ENCODE peak calls at places on chromosomes 7 and 10, in seven cellular contexts. S is K562, N is body of pancreas, Z is right lobe of liver, B is SK-N-SH, U is cardiac muscle cell, H is spleen. E is an unnamed sample.
A peak's percentile ranks its signal among the peaks of the same experiment; 100 is the strongest.

GRCh38 chr10:46787321-46787615 is 124.0 kb upstream of the PTPN20 start:
- DNase-seq in S (no peak), N (peak; percentile 22), Z (no peak), B (peak; percentile 21), U (peak; percentile 51), H (no peak), E (peak; percentile 67)

GRCh38 chr10:78772986-78773530 is 295.7 kb upstream of the ZMIZ1 start:
- DNase-seq in S (no peak), N (no peak), Z (no peak), B (no peak), U (no peak), H (no peak), E (no peak)

GRCh38 chr10:110947061-110947595 is 27.7 kb downstream of the SHOC2 start:
- DNase-seq in S (no peak), N (no peak), Z (no peak), B (no peak), U (peak; percentile 16), H (no peak), E (peak; percentile 27)

GRCh38 chr10:28949005-28950004 is 272.0 kb downstream of the BAMBI start:
- DNase-seq in S (no peak), N (no peak), Z (no peak), B (no peak), U (no peak), H (no peak), E (no peak)

GRCh38 chr10:12351447-12351846 is 2.1 kb downstream of the CAMK1D start:
- DNase-seq in S (no peak), N (peak; percentile 29), Z (peak; percentile 33), B (no peak), U (no peak), H (peak; percentile 80), E (no peak)

GRCh38 chr7:51186531-51186930 is 130.1 kb downstream of the COBL start:
- DNase-seq in S (no peak), N (no peak), Z (no peak), B (no peak), U (peak; percentile 2), H (peak; percentile 35), E (peak; percentile 17)

GRCh38 chr10:132588301-132589013 is 50.9 kb downstream of the INPP5A start:
- DNase-seq in S (no peak), N (no peak), Z (no peak), B (no peak), U (peak; percentile 39), H (peak; percentile 86), E (no peak)

GRCh38 chr7:26199301-26200112 is 1.0 kb downstream of the HNRNPA2B1 start:
- DNase-seq in S (no peak), N (peak; percentile 78), Z (peak; percentile 65), B (peak; percentile 61), U (no peak), H (peak; percentile 92), E (peak; percentile 49)

GRCh38 chr10:24891823-24892222 is 60.6 kb downstream of the PRTFDC1 start:
- DNase-seq in S (no peak), N (no peak), Z (no peak), B (peak; percentile 17), U (peak; percentile 58), H (no peak), E (peak; percentile 74)

GRCh38 chr7:51233375-51233774 is 83.2 kb downstream of the COBL start:
- DNase-seq in S (no peak), N (no peak), Z (no peak), B (no peak), U (no peak), H (no peak), E (no peak)

GRCh38 chr7:53003653-53004445 is 31.6 kb upstream of the POM121L12 start:
- DNase-seq in S (no peak), N (no peak), Z (no peak), B (no peak), U (no peak), H (no peak), E (no peak)

GRCh38 chr10:3886666-3887251 is 101.8 kb upstream of the KLF6 start:
- DNase-seq in S (no peak), N (peak; percentile 69), Z (peak; percentile 40), B (peak; percentile 50), U (peak; percentile 89), H (no peak), E (peak; percentile 96)

GRCh38 chr7:143214789-143215679 is 6.8 kb upstream of the TAS2R40 start:
- DNase-seq in S (peak; percentile 90), N (peak; percentile 75), Z (no peak), B (peak; percentile 77), U (peak; percentile 90), H (no peak), E (peak; percentile 84)

GRCh38 chr10:44477021-44477420 is 92.1 kb upstream of the CXCL12 start:
- DNase-seq in S (no peak), N (no peak), Z (no peak), B (no peak), U (peak; percentile 85), H (no peak), E (no peak)

GRCh38 chr7:20331231-20331880 is 656 bp downstream of the ITGB8 start:
- DNase-seq in S (no peak), N (peak; percentile 67), Z (peak; percentile 37), B (peak; percentile 76), U (peak; percentile 53), H (peak; percentile 87), E (peak; percentile 45)

GRCh38 chr7:20328692-20329091 is 2.0 kb upstream of the ITGB8 start:
- DNase-seq in S (no peak), N (no peak), Z (no peak), B (no peak), U (no peak), H (no peak), E (no peak)

GRCh38 chr7:20329389-20330175 is 1.1 kb upstream of the ITGB8 start:
- DNase-seq in S (peak; percentile 30), N (peak; percentile 79), Z (peak; percentile 38), B (peak; percentile 86), U (peak; percentile 81), H (peak; percentile 74), E (peak; percentile 80)

GRCh38 chr7:20330797-20331230 is at the start of gene ITGB8:
- DNase-seq in S (no peak), N (peak; percentile 62), Z (no peak), B (peak; percentile 86), U (no peak), H (peak; percentile 82), E (peak; percentile 73)

DNA sequence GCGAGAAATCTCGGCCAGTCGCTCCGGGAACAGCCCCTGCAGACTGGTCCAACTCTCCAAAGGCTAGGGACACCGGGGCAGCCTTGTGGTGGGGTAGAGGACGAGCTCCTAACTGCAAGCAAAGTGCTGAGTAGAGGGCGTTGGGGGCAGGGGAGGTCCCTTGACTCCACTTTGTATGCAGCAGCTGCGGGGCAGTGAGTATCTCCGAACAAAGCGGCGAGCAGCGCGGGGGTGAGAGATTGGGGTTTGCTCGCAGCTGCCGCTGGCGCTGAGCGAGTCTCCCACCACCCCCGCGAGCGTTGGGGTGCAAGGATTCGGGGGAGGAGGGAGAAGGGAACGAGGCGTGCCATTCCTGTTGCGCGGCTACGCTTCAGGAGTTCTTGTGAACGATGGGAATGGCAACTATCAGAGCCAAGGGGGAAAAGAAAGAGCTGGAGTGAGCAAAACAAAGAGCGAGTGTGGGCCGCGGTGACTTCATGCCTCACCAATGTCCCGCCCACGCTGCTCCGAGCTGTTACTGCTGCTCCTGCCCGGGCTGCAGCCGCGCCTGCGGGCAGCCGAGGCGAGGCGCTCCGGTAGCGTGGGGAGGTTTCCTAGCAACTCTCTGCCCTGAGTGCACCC is 414 bp upstream of the ITGB8 start:
- DNase-seq in S (peak; percentile 44), N (peak; percentile 91), Z (peak; percentile 84), B (peak; percentile 73), U (peak; percentile 95), H (peak; percentile 88), E (peak; percentile 98)
- TF ChIP-seq CTCF in S (no peak), N (no peak), Z (no peak), B (no peak), U (no peak), H (no peak), E (no peak)

GRCh38 chr10:14008648-14009072 is 322.1 kb downstream of the FRMD4A start:
- DNase-seq in S (no peak), N (no peak), Z (no peak), B (no peak), U (no peak), H (no peak), E (no peak)

GRCh38 chr10:13997650-13998049 is 333.1 kb downstream of the FRMD4A start:
- DNase-seq in S (no peak), N (no peak), Z (no peak), B (no peak), U (peak; percentile 31), H (no peak), E (no peak)

GRCh38 chr10:13998090-13998838 is 332.5 kb downstream of the FRMD4A start:
- DNase-seq in S (no peak), N (no peak), Z (no peak), B (no peak), U (peak; percentile 86), H (no peak), E (no peak)

GRCh38 chr10:14004536-14004935 is 326.2 kb downstream of the FRMD4A start:
- DNase-seq in S (no peak), N (no peak), Z (no peak), B (no peak), U (no peak), H (no peak), E (no peak)

DNA sequence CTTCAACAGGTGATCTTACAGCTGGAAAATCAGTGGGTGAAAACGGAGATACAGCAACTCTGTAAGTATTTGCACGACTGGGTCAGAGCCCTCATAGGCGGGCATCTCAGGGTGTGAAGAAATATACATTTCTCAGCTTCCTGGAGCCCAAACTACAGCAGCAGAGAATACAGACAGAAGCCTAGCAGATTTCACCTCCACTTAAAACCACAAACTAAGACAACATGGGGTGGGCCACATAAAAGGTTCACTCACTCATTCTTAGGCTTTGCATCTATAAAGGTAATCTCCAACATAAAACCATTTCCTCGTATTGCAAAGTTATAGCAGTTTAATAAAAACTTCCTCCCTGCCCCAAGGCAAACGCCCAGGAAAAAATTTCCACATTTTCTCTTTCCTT is 327.2 kb downstream of the FRMD4A start:
- DNase-seq in S (no peak), N (no peak), Z (no peak), B (no peak), U (no peak), H (no peak), E (no peak)
- H3K4me3 ChIP-seq in S (no peak overlapping the region), N (no peak overlapping the region), Z (no peak overlapping the region), B (no peak overlapping the region), U (no peak overlapping the region), H (no peak overlapping the region), E (no peak overlapping the region)

DNA sequence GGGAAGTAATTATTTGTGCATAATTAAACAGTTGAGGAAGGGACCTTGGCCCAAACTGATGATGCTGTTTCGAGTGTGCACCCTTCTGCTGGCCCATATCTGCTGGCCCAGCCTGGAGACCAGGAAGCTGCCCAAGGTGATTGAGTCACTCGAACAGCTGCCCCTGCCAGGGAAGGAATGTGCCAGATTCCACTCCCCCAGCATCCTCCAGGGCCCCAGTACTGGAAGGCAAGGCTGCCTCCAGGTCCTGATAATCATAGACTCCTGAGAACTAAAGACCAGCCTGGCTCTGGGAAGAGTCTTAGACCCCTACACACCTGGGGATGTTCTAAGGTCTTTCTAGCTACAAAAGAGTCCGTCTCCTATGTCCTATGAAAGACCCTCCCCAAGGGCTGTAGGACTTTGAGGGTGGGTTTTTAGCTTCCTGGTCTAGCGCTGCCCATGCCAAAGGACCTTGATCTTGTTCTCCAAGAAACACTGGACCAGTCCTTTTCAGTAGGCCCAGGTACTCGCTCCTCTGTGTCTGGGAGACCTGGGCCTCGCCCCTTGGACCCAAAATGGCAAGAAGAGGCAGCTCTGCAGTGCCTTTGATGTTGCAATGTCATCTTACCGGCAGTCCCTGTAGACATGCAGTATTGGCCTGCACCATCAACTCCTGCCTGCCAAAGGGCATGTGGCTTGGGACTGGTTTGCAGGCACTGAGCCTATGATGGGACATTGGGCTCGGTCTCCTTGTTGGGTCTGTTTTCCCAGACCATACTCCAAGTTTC is 103.2 kb upstream of the GPR26 start:
- DNase-seq in S (no peak), N (no peak), Z (no peak), B (no peak), U (no peak), H (no peak), E (no peak)
- TF ChIP-seq CTCF in S (no peak), N (no peak), Z (no peak), B (no peak), U (no peak), H (no peak), E (no peak)

GRCh38 chr7:91043924-91044660 is 220.1 kb upstream of the FZD1 start:
- DNase-seq in S (no peak), N (no peak), Z (no peak), B (no peak), U (no peak), H (no peak), E (no peak)
- H3K4me3 ChIP-seq in S (no peak overlapping the region), N (no peak overlapping the region), Z (no peak overlapping the region), B (no peak overlapping the region), U (no peak overlapping the region), H (no peak overlapping the region), E (no peak overlapping the region)

E was measured in epithelial cell of esophagus.